ENCODE peak calls at places on chromosomes 16 and 17, in four cellular contexts. D is memory B cell; Y is activated CD4-positive, alpha-beta T cell treated with anti-CD3 and anti-CD28 coated beads, Interleukin-2, amount 50 U/mL, for 1 hour; A is posterior cingulate gyrus. R is an unnamed sample.

GRCh38 chr17:82483836-82484235 is 25.3 kb downstream of the NARF start:
- DNase-seq in D (no peak), Y (no peak), A (no peak), R (no peak)

GRCh38 chr17:51152766-51153209 is 571 bp upstream of the NME1 start:
- DNase-seq in D (no peak), Y (no peak), A (no peak), R (peak)

GRCh38 chr17:1773755-1774181 is 11.9 kb downstream of the SERPINF1 start:
- DNase-seq in D (no peak), Y (no peak), A (no peak), R (no peak)

GRCh38 chr16:81601008-81601428 is 156.4 kb downstream of the CMIP start:
- DNase-seq in D (no peak), Y (no peak), A (no peak), R (peak)

GRCh38 chr17:41871789-41872188 is 6.6 kb upstream of the KLHL11 start:
- DNase-seq in D (no peak), Y (no peak), A (no peak), R (no peak)

GRCh38 chr17:77634710-77635109 is 323.8 kb upstream of the TNRC6C start:
- DNase-seq in D (no peak), Y (no peak), A (no peak), R (no peak)

GRCh38 chr17:65750678-65751077 is 189.2 kb upstream of the AXIN2 start:
- DNase-seq in D (no peak), Y (peak), A (no peak), R (peak)

GRCh38 chr16:27242868-27243590 is 25.5 kb downstream of the NSMCE1 start:
- DNase-seq in D (no peak), Y (peak), A (no peak), R (peak)

GRCh38 chr16:60031751-60032150 is 1297.6 kb upstream of the GOT2 start:
- DNase-seq in D (no peak), Y (no peak), A (no peak), R (no peak)

GRCh38 chr17:34117811-34118210 is 137.3 kb upstream of the CCL2 start:
- DNase-seq in D (no peak), Y (no peak), A (no peak), R (no peak)

GRCh38 chr17:59838196-59838911 is 54.4 kb downstream of the TUBD1 start:
- DNase-seq in D (no peak), Y (no peak), A (no peak), R (peak)

GRCh38 chr17:78223061-78223460 is 8.4 kb upstream of the TMEM235 start:
- DNase-seq in D (no peak), Y (no peak), A (no peak), R (no peak)

GRCh38 chr17:48121921-48122650 is 14.5 kb downstream of the SNX11 start:
- DNase-seq in D (no peak), Y (no peak), A (no peak), R (no peak)

GRCh38 chr17:41792835-41793748 is 6.6 kb upstream of the JUP start:
- DNase-seq in D (no peak), Y (no peak), A (no peak), R (peak)

GRCh38 chr17:80785477-80786178 is 206.0 kb upstream of the CHMP6 start:
- DNase-seq in D (no peak), Y (no peak), A (no peak), R (no peak)

GRCh38 chr17:72151565-72152391 is 31.0 kb downstream of the SOX9 start:
- DNase-seq in D (no peak), Y (no peak), A (peak), R (peak)

GRCh38 chr17:77465358-77466041 is 324.7 kb downstream of the SEC14L1 start:
- DNase-seq in D (peak), Y (peak), A (no peak), R (peak)

GRCh38 chr17:19384723-19385391 is 2.1 kb downstream of the MFAP4 start:
- DNase-seq in D (no peak), Y (no peak), A (peak), R (peak)

GRCh38 chr17:54518706-54519105 is 381.9 kb upstream of the TOM1L1 start:
- DNase-seq in D (no peak), Y (no peak), A (no peak), R (no peak)

GRCh38 chr17:44363613-44364159 is at the start of gene FAM171A2:
- DNase-seq in D (peak), Y (peak), A (no peak), R (peak)

GRCh38 chr16:19478505-19478904 is 43.4 kb downstream of the GDE1 start:
- DNase-seq in D (no peak), Y (no peak), A (no peak), R (no peak)

R was measured in Daoy.